ENCODE peak calls at places on chromosomes 3 and 15, in five cellular contexts. F is fibroblast of pulmonary artery, K is left colon, A is anterior cingulate cortex, I is NCI-H2171 treated with DMSO at 0.1 percent for 48 hours. P is an unnamed sample.

GRCh38 chr3:177459397-177459796 is 262.1 kb upstream of the TBL1XR1 start:
- DNase-seq in F (peak), K (no peak), A (no peak), I (no peak), P (peak)

GRCh38 chr3:40780341-40780800 is 255.6 kb downstream of the ZNF621 start:
- DNase-seq in F (peak), K (peak), A (peak), I (no peak), P (peak)

GRCh38 chr15:56192659-56193442 is 50.8 kb downstream of the RFX7 start:
- DNase-seq in F (no peak), K (no peak), A (no peak), I (no peak), P (no peak)

GRCh38 chr3:190786898-190787297 is 75.6 kb downstream of the GMNC start:
- DNase-seq in F (no peak), K (no peak), A (no peak), I (no peak), P (no peak)

GRCh38 chr15:67832031-67832551 is 6.8 kb downstream of the SKOR1 start:
- DNase-seq in F (peak), K (no peak), A (no peak), I (no peak), P (peak)

GRCh38 chr3:197103766-197104165 is 74.1 kb upstream of the MELTF start:
- DNase-seq in F (no peak), K (no peak), A (no peak), I (no peak), P (peak)

GRCh38 chr3:13884851-13885703 is 5.2 kb upstream of the WNT7A start:
- DNase-seq in F (peak), K (no peak), A (no peak), I (peak), P (peak)

GRCh38 chr15:52294881-52295420 is 653 bp downstream of the MYO5C start:
- DNase-seq in F (no peak), K (no peak), A (no peak), I (no peak), P (no peak)

GRCh38 chr3:149894211-149894610 is 76.5 kb downstream of the PFN2 start:
- DNase-seq in F (peak), K (no peak), A (no peak), I (no peak), P (peak)

GRCh38 chr3:135056084-135056730 is 261.1 kb downstream of the EPHB1 start:
- DNase-seq in F (no peak), K (no peak), A (no peak), I (peak), P (no peak)

GRCh38 chr15:29567336-29567735 is 254.9 kb downstream of the TJP1 start:
- DNase-seq in F (no peak), K (no peak), A (no peak), I (no peak), P (no peak)

GRCh38 chr15:29102911-29103824 is 166.5 kb downstream of the NSMCE3 start:
- DNase-seq in F (no peak), K (no peak), A (no peak), I (no peak), P (no peak)

GRCh38 chr3:149593416-149594160 is 64.2 kb downstream of the WWTR1 start:
- DNase-seq in F (no peak), K (no peak), A (no peak), I (no peak), P (no peak)

GRCh38 chr15:75198560-75199346 is 2.9 kb upstream of the C15orf39 start:
- DNase-seq in F (peak), K (peak), A (no peak), I (no peak), P (peak)

GRCh38 chr15:75203017-75203907 is 1.6 kb downstream of the C15orf39 start:
- DNase-seq in F (peak), K (peak), A (no peak), I (no peak), P (peak)

GRCh38 chr15:50247819-50248650 is 17.5 kb downstream of the HDC start:
- DNase-seq in F (no peak), K (peak), A (no peak), I (no peak), P (peak)